ENCODE peak calls at places on chromosomes 13 and 19, in eight cellular contexts. L is C1 segment of cervical spinal cord; Q is T-helper 17 cell; E is AML-193; I is GM04503; U is fibroblast of lung; Z is stimulated activated CD8-positive, alpha-beta memory T cell treated with anti-CD3 and anti-CD28 coated beads, Interleukin-7, amount 100 ng/mL, for 24 hours; F is activated T-helper 9 cell treated with anti-CD3 and anti-CD28 coated beads, Interleukin-2, amount 50 U/mL, for 16 hours. S is an unnamed sample.

GRCh38 chr19:50500060-50500752 is 10.8 kb downstream of the JOSD2 start:
- DNase-seq in F (no peak), Q (no peak), E (no peak), I (no peak), U (no peak), L (peak), Z (no peak), S (no peak)

GRCh38 chr19:47112166-47112663 is 1.4 kb downstream of the ZC3H4 start:
- DNase-seq in F (peak), Q (peak), L (peak), U (peak), E (peak), I (peak), Z (peak), S (peak)

GRCh38 chr13:112943309-112944125 is 25.5 kb upstream of the MCF2L start:
- DNase-seq in E (no peak), F (no peak), Z (no peak), L (no peak), I (no peak), Q (no peak), U (peak), S (no peak)

GRCh38 chr13:49429061-49429460 is 14.8 kb downstream of the CAB39L start:
- DNase-seq in U (no peak), L (no peak), E (no peak), Q (no peak), I (no peak), Z (no peak), F (no peak), S (no peak)

GRCh38 chr13:113936166-113936565 is 37.7 kb downstream of the C13orf46 start:
- DNase-seq in U (no peak), E (no peak), I (no peak), Z (no peak), Q (no peak), L (no peak), F (no peak), S (no peak)

GRCh38 chr13:77338961-77339401 is 12.1 kb upstream of the MYCBP2 start:
- DNase-seq in I (no peak), L (no peak), U (no peak), Z (no peak), E (peak), Q (no peak), F (no peak), S (no peak)

GRCh38 chr13:62432906-62433305 is 1017.3 kb upstream of the PCDH20 start:
- DNase-seq in Z (no peak), L (no peak), I (no peak), U (no peak), E (no peak), F (no peak), Q (no peak), S (no peak)

GRCh38 chr19:45123440-45123850 is 30.5 kb downstream of the PPP1R37 start:
- DNase-seq in Q (no peak), F (no peak), E (no peak), Z (no peak), U (no peak), I (no peak), L (no peak), S (no peak)

GRCh38 chr13:100899720-100900316 is 225.2 kb upstream of the TMTC4 start:
- DNase-seq in E (no peak), Z (no peak), U (no peak), I (no peak), F (no peak), Q (no peak), L (no peak), S (no peak)

GRCh38 chr13:28526876-28527275 is 31.9 kb upstream of the FLT1 start:
- DNase-seq in Q (no peak), I (no peak), L (no peak), U (no peak), E (no peak), Z (no peak), F (no peak), S (no peak)

GRCh38 chr13:76223565-76223964 is 587.4 kb downstream of the LMO7 start:
- DNase-seq in Z (no peak), E (no peak), U (no peak), I (no peak), Q (no peak), L (no peak), F (no peak), S (no peak)

GRCh38 chr13:100156786-100157185 is 67.9 kb downstream of the PCCA start:
- DNase-seq in L (no peak), E (peak), F (no peak), Q (no peak), Z (no peak), I (no peak), U (no peak), S (no peak)

GRCh38 chr19:48095637-48096175 is 14.9 kb downstream of the PLA2G4C start:
- DNase-seq in U (no peak), L (no peak), F (no peak), Z (no peak), Q (no peak), I (no peak), E (no peak), S (no peak)

GRCh38 chr13:45133396-45134118 is 13.2 kb downstream of the GTF2F2 start:
- DNase-seq in Q (no peak), E (no peak), I (no peak), L (no peak), Z (no peak), U (peak), F (no peak), S (no peak)

GRCh38 chr19:39154626-39155100 is 29.1 kb downstream of the PAK4 start:
- DNase-seq in I (no peak), E (no peak), U (no peak), Z (no peak), L (no peak), F (no peak), Q (no peak), S (no peak)

GRCh38 chr19:11174336-11174735 is 18.8 kb upstream of the SPC24 start:
- DNase-seq in L (no peak), E (no peak), Z (no peak), F (no peak), Q (no peak), I (no peak), U (no peak), S (no peak)

GRCh38 chr19:2547721-2548120 is 71.8 kb downstream of the GADD45B start:
- DNase-seq in Z (no peak), L (no peak), I (no peak), F (no peak), E (no peak), U (no peak), Q (no peak), S (no peak)

GRCh38 chr13:112776971-112777370 is 87.1 kb downstream of the ATP11A start:
- DNase-seq in Z (no peak), E (no peak), F (no peak), I (no peak), U (no peak), Q (no peak), L (no peak), S (no peak)

GRCh38 chr19:14786421-14786851 is 8.1 kb upstream of the ADGRE2 start:
- DNase-seq in Q (no peak), E (no peak), U (peak), I (no peak), Z (no peak), L (no peak), F (no peak), S (no peak)

GRCh38 chr19:7622933-7623685 is 6.2 kb downstream of the XAB2 start:
- DNase-seq in I (no peak), U (no peak), Z (no peak), F (no peak), E (no peak), L (no peak), Q (no peak), S (no peak)

GRCh38 chr13:39875583-39875982 is 220.1 kb downstream of the COG6 start:
- DNase-seq in E (no peak), U (no peak), L (no peak), I (no peak), Q (no peak), Z (no peak), F (no peak), S (no peak)

GRCh38 chr13:24692541-24692940 is 12.3 kb downstream of the ATP12A start:
- DNase-seq in Q (no peak), E (no peak), U (no peak), I (no peak), L (no peak), Z (no peak), F (no peak), S (no peak)

GRCh38 chr13:36131931-36132297 is 732 bp upstream of the DCLK1 start:
- DNase-seq in I (no peak), Q (no peak), L (no peak), Z (no peak), E (no peak), U (peak), F (no peak), S (no peak)

GRCh38 chr13:26719356-26719945 is 41.1 kb downstream of the GPR12 start:
- DNase-seq in F (no peak), Z (no peak), E (peak), U (no peak), Q (no peak), L (no peak), I (no peak), S (no peak)

GRCh38 chr13:27008733-27009132 is 162.9 kb downstream of the USP12 start:
- DNase-seq in I (no peak), U (no peak), Z (no peak), L (no peak), F (no peak), E (no peak), Q (no peak), S (no peak)

GRCh38 chr13:26583662-26584061 is 26.2 kb downstream of the WASF3 start:
- DNase-seq in E (no peak), U (no peak), F (no peak), Q (no peak), L (no peak), Z (no peak), I (no peak), S (no peak)

GRCh38 chr13:110023729-110024645 is 237.6 kb upstream of the IRS2 start:
- DNase-seq in U (peak), Z (no peak), L (no peak), I (no peak), E (no peak), F (no peak), Q (no peak), S (no peak)

GRCh38 chr13:114106526-114106925 is 25.9 kb downstream of the RASA3 start:
- DNase-seq in I (no peak), E (no peak), L (no peak), Z (no peak), Q (no peak), F (no peak), U (no peak), S (no peak)

GRCh38 chr19:33476151-33476707 is 45.4 kb downstream of the PEPD start:
- DNase-seq in I (no peak), Z (no peak), Q (no peak), E (no peak), U (no peak), F (no peak), L (no peak), S (no peak)

GRCh38 chr13:44698076-44698475 is 121.9 kb upstream of the TSC22D1 start:
- DNase-seq in F (no peak), Q (no peak), U (no peak), I (no peak), E (no peak), L (peak), Z (no peak), S (no peak)

GRCh38 chr13:99610702-99611289 is 109.5 kb downstream of the TM9SF2 start:
- DNase-seq in Z (no peak), F (no peak), Q (no peak), I (no peak), U (no peak), L (no peak), E (no peak), S (no peak)

GRCh38 chr13:61128850-61129645 is 286.6 kb downstream of the PCDH20 start:
- DNase-seq in Q (no peak), E (no peak), F (no peak), L (no peak), I (no peak), U (no peak), Z (no peak), S (no peak)

GRCh38 chr19:35216833-35217707 is 11.5 kb downstream of the FAM187B start:
- DNase-seq in E (peak), Q (no peak), U (no peak), F (no peak), L (no peak), I (no peak), Z (no peak), S (no peak)

GRCh38 chr13:60111726-60112125 is 52.0 kb downstream of the DIAPH3 start:
- DNase-seq in F (no peak), Z (no peak), U (no peak), I (peak), E (no peak), Q (no peak), L (no peak), S (no peak)

GRCh38 chr13:62194371-62194770 is 778.7 kb upstream of the PCDH20 start:
- DNase-seq in I (no peak), E (no peak), Z (no peak), L (no peak), U (no peak), Q (no peak), F (no peak), S (no peak)

GRCh38 chr13:39684531-39685137 is 29.2 kb downstream of the COG6 start:
- DNase-seq in L (no peak), I (no peak), Q (no peak), E (peak), Z (no peak), U (peak), F (no peak), S (no peak)

GRCh38 chr13:33578786-33579185 is 239.2 kb upstream of the RFC3 start:
- DNase-seq in I (no peak), Z (no peak), L (no peak), Q (no peak), U (no peak), E (no peak), F (no peak), S (no peak)

GRCh38 chr13:102845630-102846260 is at the start of gene ERCC5:
- DNase-seq in L (peak), E (peak), Z (peak), I (peak), U (peak), Q (peak), F (peak), S (peak)

S was measured in stimulated activated CD4-positive, alpha-beta T cell treated with anti-CD3 and anti-CD28 coated beads, Interleukin-12 subunit alpha, Interleukin-12 subunit beta, amount 100 ng/mL, for 24 hours.